ENCODE peak calls at places on chromosomes 4 and X, in seven cellular contexts. P is BE2C, Q is A673, T is bronchial epithelial cell, H is aorta, I is SJSA1, G is MG63. L is an unnamed sample.

GRCh38 chrX:39525758-39526157 is 572.0 kb downstream of the BCOR start:
- DNase-seq in P (no peak), Q (no peak), T (no peak), G (no peak), H (no peak), I (no peak), L (no peak)

GRCh38 chrX:13069771-13070410 is 25.5 kb upstream of the FAM9C start:
- DNase-seq in H (no peak), G (no peak), T (peak; percentile 14), I (no peak), Q (no peak), P (no peak), L (no peak)

GRCh38 chr4:58042176-58042575 is 932.0 kb upstream of the IGFBP7 start:
- DNase-seq in H (no peak), I (no peak), Q (no peak), P (no peak), T (no peak), G (no peak), L (no peak)

GRCh38 chrX:32010157-32010656 is 938.4 kb upstream of the FTHL17 start:
- DNase-seq in Q (no peak), P (no peak), I (no peak), T (no peak), G (no peak), H (no peak), L (no peak)

GRCh38 chr4:118999919-119000318 is 111.3 kb downstream of the SYNPO2 start:
- DNase-seq in P (no peak), T (no peak), G (no peak), Q (no peak), I (no peak), H (no peak), L (no peak)

GRCh38 chr4:86250006-86250405 is 109.8 kb downstream of the MAPK10 start:
- DNase-seq in P (no peak), H (no peak), I (no peak), Q (no peak), G (no peak), T (no peak), L (no peak)

GRCh38 chrX:120308959-120309872 is 2.0 kb downstream of the TMEM255A start:
- DNase-seq in G (peak; percentile 54), I (peak; percentile 9), T (peak; percentile 56), P (peak; percentile 59), Q (peak; percentile 77), H (peak; percentile 78), L (peak; percentile 75)

GRCh38 chr4:171117457-171117856 is 695.7 kb upstream of the GALNTL6 start:
- DNase-seq in P (no peak), H (no peak), I (no peak), T (peak; percentile 62), Q (no peak), G (no peak), L (peak; percentile 20)

GRCh38 chr4:151646322-151646721 is 114.5 kb downstream of the GATB start:
- DNase-seq in H (no peak), I (no peak), T (no peak), P (no peak), Q (no peak), G (no peak), L (no peak)

GRCh38 chrX:129529685-129530281 is 6.5 kb upstream of the SMARCA1 start:
- DNase-seq in I (no peak), Q (peak; percentile 68), G (no peak), H (no peak), P (peak; percentile 18), T (peak; percentile 55), L (peak; percentile 32)

GRCh38 chrX:1417921-1418875 is 26.3 kb upstream of the SLC25A6 start:
- DNase-seq in T (no peak), H (peak; percentile 48), I (no peak), G (no peak), Q (no peak), P (no peak), L (no peak)

GRCh38 chr4:167550021-167550420 is 315.7 kb upstream of the SPOCK3 start:
- DNase-seq in G (no peak), I (no peak), H (no peak), Q (no peak), T (no peak), P (no peak), L (no peak)

GRCh38 chrX:84168574-84168973 is 19.4 kb downstream of the RPS6KA6 start:
- DNase-seq in P (no peak), Q (no peak), G (no peak), I (no peak), H (no peak), T (peak; percentile 56), L (no peak)

GRCh38 chr4:105859233-105859632 is 36.0 kb upstream of the NPNT start:
- DNase-seq in I (peak; percentile 82), Q (peak; percentile 9), P (no peak), G (no peak), H (no peak), T (peak; percentile 86), L (peak; percentile 41)

GRCh38 chr4:140012688-140013087 is 141.3 kb downstream of the MAML3 start:
- DNase-seq in Q (peak; percentile 70), P (peak; percentile 19), T (peak; percentile 87), H (no peak), G (peak; percentile 57), I (peak; percentile 70), L (peak; percentile 44)

GRCh38 chr4:38860788-38861424 is 4.3 kb upstream of the TLR6 start:
- DNase-seq in Q (peak; percentile 57), H (no peak), T (peak; percentile 47), I (no peak), P (peak; percentile 59), G (peak; percentile 12), L (no peak)

GRCh38 chr4:137644201-137644600 is 111.9 kb upstream of the PCDH18 start:
- DNase-seq in I (peak; percentile 12), G (no peak), H (no peak), P (no peak), T (no peak), Q (no peak), L (peak; percentile 11)

GRCh38 chr4:7067523-7068278 is at the start of gene GRPEL1:
- DNase-seq in P (peak; percentile 100), G (peak; percentile 96), H (peak; percentile 100), I (peak; percentile 94), Q (peak; percentile 99), T (peak; percentile 99), L (peak; percentile 97)

GRCh38 chrX:10054396-10054795 is 87.2 kb downstream of the CLDN34 start:
- DNase-seq in I (no peak), G (no peak), Q (no peak), T (no peak), P (no peak), H (no peak), L (no peak)

GRCh38 chr4:66750273-66750672 is 795.0 kb downstream of the CENPC start:
- DNase-seq in T (peak; percentile 66), P (no peak), I (peak; percentile 59), Q (no peak), H (no peak), G (no peak), L (peak; percentile 44)

GRCh38 chrX:68801737-68802290 is 27.0 kb upstream of the EFNB1 start:
- DNase-seq in H (no peak), I (no peak), P (no peak), T (no peak), Q (no peak), G (no peak), L (no peak)

GRCh38 chr4:168634276-168634802 is 137.5 kb downstream of the PALLD start:
- DNase-seq in P (no peak), Q (peak; percentile 79), T (peak; percentile 65), I (peak; percentile 99), G (peak; percentile 86), H (no peak), L (no peak)

GRCh38 chrX:24100713-24101112 is 46.0 kb downstream of the EIF2S3 start:
- DNase-seq in H (no peak), Q (peak; percentile 18), P (no peak), G (no peak), I (no peak), T (no peak), L (no peak)

GRCh38 chr4:40924096-40924792 is 174.5 kb downstream of the NSUN7 start:
- DNase-seq in P (peak; percentile 80), H (peak; percentile 93), T (peak; percentile 28), G (peak; percentile 45), I (no peak), Q (peak; percentile 79), L (no peak)

GRCh38 chr4:173343832-173344397 is 9.8 kb upstream of the HMGB2 start:
- DNase-seq in G (no peak), I (no peak), H (no peak), P (no peak), T (no peak), Q (no peak), L (no peak)

GRCh38 chrX:153578200-153578835 is 20.6 kb downstream of the CCNQ start:
- DNase-seq in H (no peak), P (no peak), T (no peak), G (no peak), Q (no peak), I (no peak), L (no peak)

GRCh38 chrX:153576961-153577360 is 22.0 kb downstream of the CCNQ start:
- DNase-seq in G (no peak), I (no peak), Q (no peak), T (no peak), P (no peak), H (no peak), L (no peak)

GRCh38 chrX:153582896-153583295 is 16.0 kb downstream of the CCNQ start:
- DNase-seq in H (no peak), G (no peak), T (peak; percentile 19), P (peak; percentile 66), Q (peak; percentile 33), I (no peak), L (peak; percentile 22)

GRCh38 chrX:153583433-153583832 is 15.5 kb downstream of the CCNQ start:
- DNase-seq in I (no peak), G (no peak), T (peak; percentile 50), P (no peak), H (no peak), Q (no peak), L (no peak)

GRCh38 chrX:153580700-153581386 is 18.1 kb downstream of the CCNQ start:
- DNase-seq in Q (peak; percentile 12), T (no peak), H (no peak), P (no peak), I (no peak), G (peak; percentile 8), L (no peak)
- H3K27me3 ChIP-seq in Q (no peaks in the 10 kb centered on the region), T (no peaks in the 10 kb centered on the region), H (no peaks in the 10 kb centered on the region), P (no peaks in the 10 kb centered on the region), I (no peaks in the 10 kb centered on the region), G (no peaks in the 10 kb centered on the region), L (no peaks in the 10 kb centered on the region)

DNA sequence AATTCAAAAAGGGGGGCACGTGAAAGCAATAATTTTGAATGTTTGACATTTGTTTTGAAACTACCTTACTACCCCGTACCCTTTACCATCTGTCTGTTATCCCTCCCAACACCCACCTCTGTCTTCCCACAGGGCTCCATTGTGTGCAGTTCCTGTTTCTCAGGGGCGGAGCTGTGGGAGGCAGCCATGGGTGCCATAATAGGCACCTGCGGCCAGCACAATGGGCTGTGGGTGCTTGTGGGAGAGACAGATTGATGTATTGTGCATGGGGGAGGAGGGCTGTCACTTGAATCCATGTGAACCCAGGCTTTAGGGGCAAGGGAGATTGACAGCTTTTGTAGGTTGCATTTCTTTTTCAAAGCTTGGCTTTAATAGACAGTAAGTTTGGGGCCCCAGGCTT is 122.5 kb upstream of the CXorf66 start:
- DNase-seq in G (no peak), P (no peak), I (no peak), T (no peak), H (no peak), Q (no peak), L (no peak)
- H3K27me3 ChIP-seq in G (peaks cover 16% of the 10 kb centered on the region), P (peaks cover 11% of the 10 kb centered on the region), I (peaks cover 3% of the 10 kb centered on the region), T (peaks cover 6% of the 10 kb centered on the region), H (no peaks in the 10 kb centered on the region), Q (peaks cover 42% of the 10 kb centered on the region), L (peaks cover 18% of the 10 kb centered on the region)

GRCh38 chrX:136778020-136778419 is 2.7 kb downstream of the ARHGEF6 start:
- DNase-seq in I (no peak), G (no peak), P (no peak), T (no peak), H (no peak), Q (no peak), L (no peak)
- H3K27me3 ChIP-seq in I (no peaks in the 10 kb centered on the region), G (no peaks in the 10 kb centered on the region), P (no peaks in the 10 kb centered on the region), T (no peaks in the 10 kb centered on the region), H (no peaks in the 10 kb centered on the region), Q (no peaks in the 10 kb centered on the region), L (no peaks in the 10 kb centered on the region)

GRCh38 chr4:8876982-8877779 is 5.5 kb upstream of the HMX1 start:
- DNase-seq in H (no peak), P (no peak), G (no peak), Q (no peak), I (no peak), T (no peak), L (no peak)
- H3K27me3 ChIP-seq in H (no peaks in the 10 kb centered on the region), P (no peaks in the 10 kb centered on the region), G (no peaks in the 10 kb centered on the region), Q (peaks cover 83% of the 10 kb centered on the region), I (peaks cover 34% of the 10 kb centered on the region), T (peaks cover 42% of the 10 kb centered on the region), L (peaks cover 64% of the 10 kb centered on the region)